ENCODE peak calls at places on chromosomes 2 and 18, in eight cellular contexts. J is nephron progenitor cell; K is activated T-helper 9 cell treated with anti-CD3 and anti-CD28 coated beads, Interleukin-2, amount 50 U/mL, for 16 hours; F is G401; N is fibroblast of lung; T is HFFc6; X is activated CD4-positive, alpha-beta T cell treated with anti-CD3 and anti-CD28 coated beads, Interleukin-2, amount 10 ng/mL, durations not matched to agents 7 days and 5 days; S is stimulated activated CD8-positive, alpha-beta memory T cell treated with anti-CD3 and anti-CD28 coated beads, Interleukin-4, amount 100 ng/mL, for 24 hours. V is an unnamed sample.

GRCh38 chr2:201440182-201440581 is 11.1 kb downstream of the TRAK2 start:
- DNase-seq in K (no peak), F (peak; percentile 42), X (no peak), J (no peak), N (no peak), T (no peak), S (no peak), V (no peak)

GRCh38 chr18:63758616-63759015 is 16.6 kb upstream of the SERPINB7 start:
- DNase-seq in X (no peak), T (no peak), K (no peak), F (no peak), S (no peak), N (no peak), J (no peak), V (no peak)

GRCh38 chr2:80499095-80499494 is 194.5 kb upstream of the LRRTM1 start:
- DNase-seq in F (peak; percentile 18), X (no peak), N (peak; percentile 76), T (peak; percentile 56), S (no peak), K (no peak), J (peak; percentile 23), V (no peak)

GRCh38 chr2:135494503-135494902 is 36.5 kb downstream of the ZRANB3 start:
- DNase-seq in T (no peak), J (no peak), N (peak; percentile 63), F (no peak), S (no peak), X (no peak), K (no peak), V (no peak)

GRCh38 chr2:141522702-141523101 is 608.1 kb downstream of the LRP1B start:
- DNase-seq in T (no peak), F (peak; percentile 58), S (no peak), K (no peak), N (no peak), X (no peak), J (no peak), V (no peak)

GRCh38 chr2:241690202-241690717 is 3.6 kb upstream of the DTYMK start:
- DNase-seq in N (no peak), F (no peak), J (no peak), K (no peak), T (no peak), S (no peak), X (no peak), V (no peak)

GRCh38 chr2:85861180-85861579 is 27.6 kb downstream of the ST3GAL5 start:
- DNase-seq in T (no peak), X (peak; percentile 12), F (no peak), K (no peak), S (no peak), J (no peak), N (peak; percentile 16), V (no peak)

GRCh38 chr2:171958475-171958874 is 36.2 kb downstream of the HAT1 start:
- DNase-seq in F (no peak), J (no peak), T (peak; percentile 63), S (no peak), K (no peak), N (peak; percentile 81), X (no peak), V (no peak)

GRCh38 chr2:112691761-112692370 is 29.0 kb upstream of the NT5DC4 start:
- DNase-seq in F (no peak), X (no peak), T (no peak), K (no peak), N (no peak), J (no peak), S (no peak), V (no peak)

GRCh38 chr18:13616525-13617035 is 109.8 kb downstream of the FAM210A start:
- DNase-seq in F (no peak), T (no peak), X (no peak), N (no peak), K (no peak), S (no peak), J (no peak), V (no peak)

V was measured in GOT3.